ENCODE peak calls at places on chromosomes 16 and 17, in ten cellular contexts. C, G, M, Q, L, E, Y, Z, B and I are unnamed samples.

GRCh38 chr16:1119129-1119528 is 23.1 kb upstream of the C1QTNF8 start:
- DNase-seq in G (no peak), Y (no peak), E (no peak), B (no peak), Q (no peak), C (no peak), L (no peak), M (no peak), Z (no peak), I (no peak)

GRCh38 chr17:77456951-77457548 is 316.3 kb downstream of the SEC14L1 start:
- DNase-seq in Y (no peak), Q (no peak), G (no peak), E (no peak), C (no peak), B (no peak), Z (no peak), L (no peak), M (no peak), I (no peak)

GRCh38 chr16:31868701-31869167 is 4.9 kb upstream of the ZNF267 start:
- DNase-seq in E (peak), Y (peak), M (peak), B (peak), Z (peak), G (peak), L (peak), Q (peak), C (peak), I (no peak)

GRCh38 chr16:78249056-78249455 is 149.6 kb downstream of the WWOX start:
- DNase-seq in G (no peak), B (no peak), C (no peak), E (peak), M (peak), Q (no peak), Z (no peak), Y (peak), L (no peak), I (no peak)

GRCh38 chr17:56690441-56691291 is 97.2 kb downstream of the NOG start:
- DNase-seq in B (no peak), E (no peak), C (no peak), Q (no peak), G (peak), M (no peak), Z (no peak), L (no peak), Y (no peak), I (no peak)

GRCh38 chr16:28258571-28258970 is 33.8 kb upstream of the SBK1 start:
- DNase-seq in L (no peak), G (no peak), C (peak), E (peak), B (no peak), Y (peak), Q (peak), M (peak), Z (peak), I (no peak)

GRCh38 chr17:41957058-41957868 is 9.3 kb upstream of the CNP start:
- DNase-seq in C (no peak), G (no peak), Z (no peak), Q (no peak), E (no peak), B (no peak), Y (peak), M (no peak), L (no peak), I (no peak)

GRCh38 chr17:15928286-15928785 is 16.6 kb upstream of the ADORA2B start:
- DNase-seq in C (no peak), B (no peak), L (no peak), Z (no peak), Y (no peak), Q (no peak), G (no peak), M (no peak), E (no peak), I (no peak)

GRCh38 chr17:880074-880870 is 98.1 kb downstream of the MRM3 start:
- DNase-seq in Q (peak), L (no peak), B (peak), Y (no peak), E (no peak), G (no peak), M (peak), C (peak), Z (no peak), I (no peak)

GRCh38 chr17:57328109-57328882 is 72.0 kb downstream of the MSI2 start:
- DNase-seq in Q (no peak), M (no peak), L (no peak), B (no peak), E (no peak), C (no peak), Y (no peak), G (no peak), Z (no peak), I (no peak)

GRCh38 chr16:13435873-13436474 is 484.0 kb upstream of the ERCC4 start:
- DNase-seq in B (peak), L (no peak), M (no peak), C (no peak), G (no peak), E (no peak), Y (no peak), Z (no peak), Q (no peak), I (no peak)

GRCh38 chr17:57876023-57876865 is 26.4 kb upstream of the MRPS23 start:
- DNase-seq in C (no peak), E (no peak), Z (no peak), Y (no peak), B (no peak), Q (no peak), M (no peak), L (no peak), G (no peak), I (no peak)

GRCh38 chr16:4378202-4378666 is 6.6 kb downstream of the VASN start:
- DNase-seq in Y (peak), Q (no peak), E (no peak), G (peak), L (no peak), M (no peak), B (peak), Z (no peak), C (no peak), I (no peak)

GRCh38 chr16:88004391-88004790 is 53.2 kb downstream of the BANP start:
- DNase-seq in L (no peak), C (no peak), G (no peak), M (no peak), Y (no peak), Q (no peak), B (no peak), Z (no peak), E (no peak), I (no peak)

GRCh38 chr17:41185001-41185400 is 290 bp upstream of the KRTAP4-1 start:
- DNase-seq in M (no peak), C (no peak), Z (no peak), Y (no peak), G (no peak), B (peak), L (no peak), Q (no peak), E (no peak), I (no peak)

GRCh38 chr17:80942360-80943345 is 49.0 kb upstream of the CHMP6 start:
- DNase-seq in B (peak), G (peak), E (no peak), Y (peak), L (peak), Q (peak), Z (no peak), M (peak), C (peak), I (peak)

GRCh38 chr16:88713568-88714419 is 7.5 kb downstream of the CTU2 start:
- DNase-seq in G (no peak), L (no peak), Y (no peak), E (no peak), Q (no peak), C (peak), M (peak), Z (no peak), B (peak), I (no peak)

GRCh38 chr16:89452925-89453324 is 37.4 kb downstream of the ANKRD11 start:
- DNase-seq in G (no peak), C (no peak), Y (no peak), E (no peak), L (no peak), Q (no peak), Z (no peak), M (no peak), B (no peak), I (no peak)

GRCh38 chr17:40551091-40551873 is 14.0 kb downstream of the CCR7 start:
- DNase-seq in G (peak), L (peak), Y (peak), B (peak), E (peak), C (peak), M (peak), Z (peak), Q (peak), I (peak)

GRCh38 chr17:21299981-21300600 is 15.6 kb downstream of the MAP2K3 start:
- DNase-seq in E (peak), B (no peak), G (no peak), Y (no peak), M (no peak), Q (no peak), L (no peak), Z (no peak), C (no peak), I (no peak)

GRCh38 chr17:21394265-21394664 is 18.1 kb downstream of the KCNJ12 start:
- DNase-seq in M (no peak), Q (peak), Y (no peak), Z (peak), G (no peak), L (no peak), B (peak), E (no peak), C (peak), I (peak)

GRCh38 chr17:77677210-77677609 is 281.3 kb upstream of the TNRC6C start:
- DNase-seq in M (no peak), C (no peak), L (no peak), G (no peak), B (no peak), Z (no peak), Q (no peak), E (no peak), Y (no peak), I (no peak)

GRCh38 chr17:58322581-58323419 is 5.8 kb downstream of the TSPOAP1 start:
- DNase-seq in Q (no peak), B (no peak), C (no peak), G (no peak), M (no peak), Y (no peak), E (peak), L (no peak), Z (no peak), I (no peak)

GRCh38 chr16:66588981-66589713 is 9.9 kb downstream of the CMTM2 start:
- DNase-seq in Z (peak), M (peak), E (peak), B (peak), Q (no peak), Y (no peak), C (no peak), L (no peak), G (peak), I (no peak)

GRCh38 chr16:89315791-89316581 is 98.5 kb downstream of the ZNF778 start:
- DNase-seq in C (peak), Y (no peak), L (no peak), E (no peak), G (peak), Z (peak), M (peak), B (peak), Q (peak), I (no peak)

GRCh38 chr17:52306314-52306713 is 147.8 kb upstream of the CA10 start:
- DNase-seq in L (no peak), C (no peak), E (no peak), Z (no peak), B (no peak), Q (no peak), M (no peak), Y (no peak), G (no peak), I (no peak)

GRCh38 chr16:22206847-22207714 is 1.0 kb downstream of the EEF2K start:
- DNase-seq in E (peak), L (peak), Q (peak), C (no peak), Y (peak), M (peak), G (peak), Z (no peak), B (peak), I (no peak)

GRCh38 chr17:77802811-77803220 is 155.7 kb upstream of the TNRC6C start:
- DNase-seq in L (no peak), Y (no peak), G (peak), Z (no peak), E (peak), Q (peak), M (no peak), C (peak), B (no peak), I (no peak)

DNA sequence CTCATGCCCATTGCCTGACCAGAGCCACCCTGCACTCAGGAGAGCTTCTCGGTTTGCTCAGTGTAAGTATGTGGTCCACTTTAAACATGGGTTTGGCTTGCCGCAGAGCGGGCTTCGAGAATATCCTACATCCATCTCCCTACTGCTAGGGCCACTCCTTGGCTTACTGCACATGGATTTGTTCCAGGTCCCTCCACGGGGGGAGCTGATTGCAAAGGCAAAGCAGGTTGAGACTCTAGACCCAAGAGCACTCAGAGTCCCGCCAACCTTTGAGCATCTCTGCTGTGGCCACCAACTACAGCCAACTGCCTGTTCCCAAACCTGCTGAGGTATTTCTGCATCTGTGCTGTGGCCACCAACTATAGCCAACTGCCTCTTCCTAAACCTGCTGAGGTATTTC is 26.4 kb downstream of the RNF135 start:
- DNase-seq in Y (no peak), Z (no peak), B (no peak), G (no peak), M (no peak), E (no peak), C (no peak), Q (no peak), L (no peak), I (no peak)
- TF ChIP-seq CTCF in Y (no peak), Z (no peak), B (no peak), G (no peak), M (no peak), E (no peak), C (no peak), Q (no peak), L (no peak), I (no peak)

GRCh38 chr16:57649846-57650245 is 18.3 kb upstream of the ADGRG3 start:
- DNase-seq in G (no peak), Z (no peak), M (no peak), L (no peak), E (no peak), Y (no peak), Q (no peak), B (no peak), C (no peak), I (no peak)
- H3K4me3 ChIP-seq in G (no peak), Z (no peak), M (no peak), L (no peak), E (no peak), Y (no peak), Q (no peak), B (no peak), C (no peak), I (no peak)

DNA sequence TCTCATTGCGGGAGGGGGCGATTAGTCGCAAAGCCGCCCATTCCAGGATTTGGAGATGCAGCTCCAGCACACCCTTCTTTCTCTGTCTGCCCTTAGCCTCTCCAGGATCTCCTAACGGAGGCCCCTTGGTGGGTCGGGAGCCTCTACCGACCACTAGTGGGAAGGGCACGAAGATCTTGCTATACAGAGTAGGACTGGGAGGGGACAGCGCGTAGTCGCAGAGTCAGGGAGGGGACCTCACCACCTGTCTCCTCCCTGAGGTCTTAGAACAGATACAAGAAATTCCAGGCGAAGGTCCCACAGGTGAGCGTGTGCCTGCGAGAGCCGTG is 569 bp upstream of the SMTNL2 start:
- DNase-seq in B (no peak), Y (no peak), M (no peak), E (no peak), G (no peak), Z (no peak), Q (no peak), L (no peak), C (no peak), I (no peak)
- TF ChIP-seq CTCF in B (peak), Y (no peak), M (no peak), E (no peak), G (no peak), Z (no peak), Q (peak), L (peak), C (peak), I (peak)

DNA sequence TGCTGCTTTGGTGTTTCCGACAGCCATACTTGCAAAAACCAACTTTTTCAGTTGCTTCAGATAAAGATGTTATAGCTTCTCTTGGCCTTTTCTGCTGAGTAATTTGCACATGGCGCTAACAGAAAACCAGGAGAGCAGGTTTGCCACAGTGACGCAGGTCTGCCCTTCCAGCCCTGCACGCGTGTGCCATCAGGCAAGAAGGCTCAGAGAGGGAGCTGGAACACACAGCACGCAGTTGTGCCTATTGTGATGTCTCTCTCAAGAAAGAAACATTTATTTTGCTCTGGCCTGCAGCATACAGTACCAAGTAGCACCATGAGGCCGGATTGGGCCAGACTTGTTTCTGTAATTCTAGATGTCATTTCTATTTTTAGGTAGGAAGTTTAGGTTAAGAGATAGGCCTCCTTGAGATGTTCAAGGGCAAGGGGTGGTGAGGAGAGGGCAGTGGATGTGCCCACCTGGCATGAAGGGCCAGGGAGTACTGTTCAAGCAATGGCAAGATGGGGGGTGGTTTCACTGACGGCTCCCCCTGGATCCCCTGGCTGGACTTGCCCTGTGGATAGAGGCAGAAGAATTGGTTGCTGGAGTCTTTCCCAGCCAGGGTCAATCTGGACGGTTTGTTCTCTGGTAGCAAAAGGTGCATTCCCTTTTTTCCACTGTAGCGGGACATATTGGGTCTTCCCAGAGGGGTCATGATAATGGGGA is 1.9 kb downstream of the CBX2 start:
- DNase-seq in L (no peak), Z (no peak), Y (no peak), G (no peak), C (no peak), B (no peak), Q (no peak), E (no peak), M (no peak), I (no peak)
- H3K4me3 ChIP-seq in L (no peak), Z (no peak), Y (no peak), G (no peak), C (no peak), B (no peak), Q (no peak), E (no peak), M (no peak), I (no peak)

DNA sequence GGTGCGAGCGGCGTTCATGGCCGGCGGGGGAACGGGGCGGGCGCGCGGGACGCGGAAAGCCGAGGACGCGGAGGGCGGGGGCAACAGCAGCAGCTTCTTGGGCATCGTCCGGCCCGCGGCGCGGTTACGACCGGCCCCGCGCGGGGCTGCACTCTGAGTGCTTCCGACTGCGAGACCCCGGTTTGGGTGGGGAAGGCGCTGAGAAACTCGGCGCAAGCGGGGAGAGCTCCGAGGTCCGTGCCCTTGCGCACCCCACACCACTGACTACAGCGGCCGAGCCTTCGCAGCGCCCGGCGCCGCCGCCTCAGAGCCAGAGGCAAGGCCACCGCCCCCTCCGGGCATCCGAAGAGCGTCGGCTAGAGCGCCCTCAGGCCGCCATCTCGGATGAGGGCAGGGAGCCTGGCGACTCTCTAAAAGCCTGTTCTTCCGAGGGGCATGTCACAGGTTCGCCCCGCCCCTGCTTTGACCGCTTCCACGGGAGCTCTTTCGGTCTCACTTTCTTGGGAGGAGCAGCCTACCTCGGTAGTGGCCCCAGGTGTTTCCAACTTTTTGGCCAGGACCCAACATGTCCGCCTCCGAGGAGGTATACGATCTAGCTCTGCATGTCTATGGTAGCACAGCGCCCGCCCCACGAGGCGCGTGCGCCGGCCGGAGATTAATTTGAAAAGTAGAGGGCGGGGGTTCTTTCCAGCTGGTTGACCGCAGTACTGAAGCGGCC is at the start of gene PRPSAP1:
- DNase-seq in G (peak), Y (peak), Q (peak), C (peak), Z (peak), B (peak), L (peak), M (peak), E (peak), I (no peak)
- TF ChIP-seq CTCF in G (peak), Y (peak), Q (peak), C (peak), Z (peak), B (peak), L (peak), M (peak), E (peak), I (peak)

GRCh38 chr16:79723583-79724168 is 123.1 kb upstream of the MAF start:
- DNase-seq in Y (peak), G (no peak), M (peak), Q (no peak), C (no peak), L (no peak), B (no peak), Z (no peak), E (peak), I (no peak)

GRCh38 chr16:79721186-79721745 is 120.7 kb upstream of the MAF start:
- DNase-seq in L (no peak), C (no peak), Z (no peak), Q (no peak), Y (no peak), M (no peak), B (peak), G (no peak), E (no peak), I (no peak)

GRCh38 chr16:79728048-79728922 is 127.7 kb upstream of the MAF start:
- DNase-seq in B (no peak), L (no peak), Q (no peak), G (no peak), M (no peak), Z (no peak), Y (no peak), E (no peak), C (no peak), I (no peak)

GRCh38 chr16:79728923-79729240 is 128.3 kb upstream of the MAF start:
- DNase-seq in M (no peak), Z (no peak), G (no peak), Y (no peak), E (no peak), L (no peak), C (no peak), Q (no peak), B (no peak), I (no peak)

DNA sequence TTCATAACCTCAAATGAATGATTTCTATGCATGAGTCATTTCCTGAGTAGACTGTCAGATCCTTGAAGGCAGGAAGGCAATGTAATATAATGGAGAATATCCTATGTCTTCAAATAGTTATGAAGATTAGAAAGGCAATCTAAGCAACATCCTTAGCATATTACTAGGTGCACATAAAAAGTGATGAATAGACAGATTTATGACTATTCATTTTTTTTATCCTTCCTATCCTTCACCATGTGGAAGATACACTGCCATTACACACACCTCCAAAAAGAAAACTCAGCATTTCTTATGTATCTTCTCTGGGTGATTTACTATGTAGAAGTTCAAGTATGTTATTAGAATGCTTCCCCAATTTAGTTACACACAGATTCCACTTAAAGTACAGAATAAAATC is 126.4 kb upstream of the MAF start:
- DNase-seq in M (no peak), L (no peak), E (no peak), B (no peak), Z (no peak), Q (no peak), Y (no peak), C (no peak), G (no peak), I (no peak)
- H3K4me3 ChIP-seq in M (no peak), L (no peak), E (no peak), B (no peak), Z (no peak), Q (no peak), Y (no peak), C (no peak), G (no peak), I (no peak)